ENCODE peak calls at places on chromosomes 13 and 19, in seven cellular contexts. Q is body of pancreas; G is uterus; H is left lung; B is CD4-positive, alpha-beta T cell; I is spleen; L is upper lobe of right lung. O is an unnamed sample.

GRCh38 chr13:37059136-37059847 is at the start of gene SUPT20H:
- DNase-seq in B (peak; percentile 92), Q (peak; percentile 93), L (peak; percentile 98), H (peak; percentile 95), G (peak; percentile 89), I (peak; percentile 99), O (peak; percentile 95)

GRCh38 chr19:16351133-16351809 is 26.6 kb downstream of the KLF2 start:
- DNase-seq in L (no peak), B (no peak), H (no peak), G (no peak), I (no peak), Q (no peak), O (no peak)

GRCh38 chr19:12983561-12984142 is 11.6 kb upstream of the NFIX start:
- DNase-seq in H (peak; percentile 72), L (peak; percentile 89), Q (peak; percentile 82), B (peak; percentile 77), I (peak; percentile 94), G (peak; percentile 72), O (peak; percentile 91)

GRCh38 chr19:18833849-18834643 is 2.3 kb downstream of the UPF1 start:
- DNase-seq in Q (peak; percentile 40), B (no peak), H (no peak), I (no peak), L (no peak), G (no peak), O (no peak)

GRCh38 chr19:19260417-19260816 is 12.7 kb downstream of the TM6SF2 start:
- DNase-seq in B (no peak), Q (no peak), H (no peak), G (no peak), L (no peak), I (no peak), O (no peak)

GRCh38 chr13:35979378-35979911 is 151.7 kb downstream of the DCLK1 start:
- DNase-seq in I (no peak), H (peak; percentile 71), G (peak; percentile 83), L (no peak), Q (peak; percentile 50), B (no peak), O (peak; percentile 93)

GRCh38 chr13:41564046-41564445 is 106.7 kb downstream of the RGCC start:
- DNase-seq in H (no peak), B (no peak), I (no peak), G (no peak), Q (no peak), L (no peak), O (no peak)

GRCh38 chr13:57123660-57124059 is 17.1 kb upstream of the PRR20A start:
- DNase-seq in I (no peak), B (no peak), Q (no peak), H (no peak), G (no peak), L (no peak), O (peak; percentile 81)

GRCh38 chr13:36872621-36873020 is 47.4 kb downstream of the SMAD9 start:
- DNase-seq in G (no peak), I (no peak), Q (no peak), B (no peak), H (no peak), L (no peak), O (no peak)

GRCh38 chr19:49801966-49802661 is 11.0 kb downstream of the FUZ start:
- DNase-seq in G (peak; percentile 96), B (no peak), I (no peak), Q (peak; percentile 83), H (peak; percentile 74), L (no peak), O (peak; percentile 32)

GRCh38 chr13:22256111-22256639 is 585.3 kb downstream of the FGF9 start:
- DNase-seq in Q (no peak), I (no peak), H (no peak), L (no peak), B (no peak), G (no peak), O (no peak)

GRCh38 chr19:58434217-58434616 is 5.7 kb downstream of the ZNF132 start:
- DNase-seq in H (no peak), Q (no peak), L (no peak), B (no peak), G (no peak), I (no peak), O (no peak)

GRCh38 chr13:113298001-113298945 is 1.2 kb downstream of the LAMP1 start:
- DNase-seq in L (no peak), G (no peak), H (no peak), B (no peak), I (no peak), Q (no peak), O (no peak)

GRCh38 chr19:39332293-39332692 is 3.5 kb downstream of the GMFG start:
- DNase-seq in L (no peak), B (no peak), I (no peak), G (no peak), H (no peak), Q (no peak), O (no peak)

GRCh38 chr19:39336483-39336882 is 640 bp upstream of the GMFG start:
- DNase-seq in I (no peak), G (no peak), H (no peak), L (no peak), B (no peak), Q (no peak), O (no peak)

GRCh38 chr19:39333507-39333906 is 2.3 kb downstream of the GMFG start:
- DNase-seq in B (no peak), Q (no peak), H (no peak), L (no peak), I (no peak), G (no peak), O (no peak)

GRCh38 chr19:39334444-39334976 is 1.3 kb downstream of the GMFG start:
- DNase-seq in I (no peak), L (no peak), Q (no peak), G (no peak), H (no peak), B (no peak), O (no peak)

DNA sequence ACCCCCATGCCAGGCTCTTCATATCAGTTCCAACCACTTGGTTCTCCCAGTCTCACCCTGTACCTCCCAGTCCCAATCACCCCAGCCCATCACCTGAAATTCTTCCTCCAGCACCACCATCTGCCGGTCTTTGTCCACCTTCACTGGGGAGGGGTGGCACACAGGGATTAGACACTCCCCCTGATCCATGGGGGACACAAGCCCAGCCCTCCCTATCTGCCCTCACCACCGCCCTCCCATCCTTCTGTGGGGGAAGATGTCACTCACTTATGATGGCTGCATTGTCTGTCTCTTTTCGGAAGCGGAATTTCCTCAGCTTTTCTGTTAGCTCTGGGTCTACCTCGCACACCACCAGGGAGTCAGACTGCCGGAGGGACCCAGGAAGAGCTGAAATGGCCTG is 675 bp downstream of the GMFG start:
- DNase-seq in Q (no peak), L (no peak), I (peak; percentile 84), G (no peak), B (no peak), H (no peak), O (no peak)
- H3K27ac ChIP-seq in Q (peak overlapping the region; percentile 53), L (peak overlapping the region; percentile 88), I (peak overlapping the region; percentile 95), G (peak overlapping the region; percentile 61), B (peak overlapping the region; percentile 93), H (peak overlapping the region; percentile 96), O (peak overlapping the region; percentile 33)

GRCh38 chr13:19089315-19089714 is 92.3 kb downstream of the TUBA3C start:
- DNase-seq in B (no peak), Q (no peak), G (no peak), L (no peak), H (no peak), I (peak; percentile 24), O (no peak)

GRCh38 chr13:19083340-19083739 is 98.3 kb downstream of the TUBA3C start:
- DNase-seq in H (no peak), L (no peak), B (no peak), I (no peak), G (no peak), Q (no peak), O (no peak)

GRCh38 chr13:19085876-19086275 is 95.7 kb downstream of the TUBA3C start:
- DNase-seq in I (no peak), B (no peak), H (no peak), Q (no peak), G (no peak), L (no peak), O (no peak)

GRCh38 chr13:19088416-19088815 is 93.2 kb downstream of the TUBA3C start:
- DNase-seq in G (no peak), Q (no peak), L (no peak), B (no peak), I (peak; percentile 54), H (no peak), O (no peak)

GRCh38 chr13:19085258-19085657 is 96.4 kb downstream of the TUBA3C start:
- DNase-seq in L (no peak), B (no peak), G (no peak), Q (no peak), H (no peak), I (no peak), O (no peak)
- H3K9me3 ChIP-seq in L (peaks cover 5% of the 10 kb centered on the region), B (no peaks in the 10 kb centered on the region), G (no peaks in the 10 kb centered on the region), Q (no peaks in the 10 kb centered on the region), H (peaks cover 7% of the 10 kb centered on the region), I (peaks cover 12% of the 10 kb centered on the region), O (no peaks in the 10 kb centered on the region)

DNA sequence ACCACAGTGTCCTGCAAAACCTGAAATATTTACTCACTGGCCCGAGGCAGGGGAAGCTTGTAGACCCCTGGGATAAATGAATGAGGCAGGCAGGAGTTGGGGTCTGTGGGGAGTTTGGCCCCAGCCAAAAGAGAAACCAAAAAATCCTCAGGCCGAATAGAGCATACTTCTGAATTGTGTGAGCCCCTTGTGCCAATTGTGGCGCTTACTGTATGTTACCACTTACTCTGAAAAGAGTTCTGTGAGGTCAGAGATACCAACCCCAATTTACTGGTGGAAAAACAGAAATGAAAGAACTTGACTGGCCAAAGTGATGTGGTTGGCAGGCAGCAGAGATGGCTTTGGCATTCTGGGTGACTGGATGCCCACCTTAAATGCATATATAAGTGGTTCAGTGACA is 6.9 kb downstream of the CARM1 start:
- DNase-seq in B (no peak), Q (no peak), H (no peak), G (no peak), L (no peak), I (no peak), O (no peak)
- H3K27ac ChIP-seq in B (no peak overlapping the region), Q (no peak overlapping the region), H (peak overlapping the region; percentile 13), G (no peak overlapping the region), L (no peak overlapping the region), I (peak overlapping the region; percentile 14), O (no peak overlapping the region)

GRCh38 chr19:33469171-33470039 is 52.2 kb downstream of the PEPD start:
- DNase-seq in I (peak; percentile 68), B (no peak), Q (no peak), G (no peak), L (peak; percentile 41), H (no peak), O (peak; percentile 21)

GRCh38 chr19:33468361-33469170 is 53.0 kb downstream of the PEPD start:
- DNase-seq in B (no peak), H (no peak), L (peak; percentile 43), G (no peak), I (peak; percentile 54), Q (no peak), O (no peak)

GRCh38 chr19:33465834-33466233 is 55.8 kb downstream of the PEPD start:
- DNase-seq in B (no peak), H (no peak), I (no peak), G (no peak), Q (no peak), L (no peak), O (no peak)

GRCh38 chr19:33470040-33470330 is 51.6 kb downstream of the PEPD start:
- DNase-seq in H (no peak), L (peak; percentile 38), G (no peak), I (no peak), Q (no peak), B (no peak), O (no peak)

DNA sequence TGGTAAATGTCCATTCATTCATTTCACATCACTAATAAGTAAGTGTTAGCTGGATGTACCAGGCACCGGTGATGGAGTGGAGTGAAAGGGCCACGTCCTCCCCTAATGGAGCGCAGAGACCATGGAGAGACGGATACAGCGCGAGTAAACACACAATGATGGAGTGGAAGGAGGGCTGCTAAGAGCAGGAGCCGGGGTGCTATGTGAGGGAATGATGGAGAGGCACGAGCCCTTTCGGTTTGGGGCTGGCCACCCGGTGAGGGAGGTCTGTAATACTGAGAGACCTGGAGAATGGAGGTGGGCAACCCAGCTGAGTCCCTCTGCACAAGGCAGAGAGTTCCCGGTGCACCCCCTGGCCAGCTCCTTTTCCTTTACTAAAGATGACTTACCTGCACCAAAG is 53.7 kb downstream of the PEPD start:
- DNase-seq in H (no peak), L (peak; percentile 37), G (no peak), I (peak; percentile 57), Q (no peak), B (no peak), O (peak; percentile 24)
- H3K9me3 ChIP-seq in H (no peaks in the 10 kb centered on the region), L (no peaks in the 10 kb centered on the region), G (no peaks in the 10 kb centered on the region), I (no peaks in the 10 kb centered on the region), Q (no peaks in the 10 kb centered on the region), B (no peaks in the 10 kb centered on the region), O (no peaks in the 10 kb centered on the region)